ENCODE peak calls at places on chromosome 11, in ten cellular contexts. M is activated CD4-positive, alpha-beta T cell treated with anti-CD3 and anti-CD28 coated beads for 36 hours; U is adipocyte; G is renal cortical epithelial cell; F is iris pigment epithelial cell; A is activated naive CD8-positive, alpha-beta T cell treated with anti-CD3 and anti-CD28 coated beads, Interleukin-2, amount 50 U/mL, for 24 hours; K is small intestine; T is ACHN; N is activated effector memory CD4-positive, alpha-beta T cell treated with Interleukin-2 at 50 U/mL for 16 hours; Y is ELR. W is an unnamed sample.

GRCh38 chr11:44191322-44192014 is 96.0 kb downstream of the EXT2 start:
- DNase-seq in U (no peak), M (no peak), N (no peak), A (no peak), Y (no peak), F (no peak), T (no peak), G (no peak), K (no peak), W (no peak)

GRCh38 chr11:129637473-129637872 is 178.2 kb upstream of the TMEM45B start:
- DNase-seq in U (no peak), A (no peak), M (no peak), T (no peak), F (peak; percentile 86), Y (peak; percentile 68), K (no peak), N (no peak), G (peak; percentile 69), W (no peak)

GRCh38 chr11:45887587-45887986 is 2.1 kb downstream of the MAPK8IP1 start:
- DNase-seq in Y (no peak), U (no peak), K (no peak), G (no peak), F (no peak), N (no peak), M (no peak), T (no peak), A (no peak), W (no peak)

GRCh38 chr11:105774899-105775298 is 165.0 kb downstream of the GRIA4 start:
- DNase-seq in U (no peak), Y (no peak), M (no peak), A (no peak), K (no peak), T (no peak), N (no peak), F (no peak), G (no peak), W (no peak)

GRCh38 chr11:68767672-68768071 is 16.4 kb upstream of the TESMIN start:
- DNase-seq in N (no peak), T (no peak), Y (no peak), U (no peak), A (no peak), K (no peak), G (no peak), F (no peak), M (no peak), W (no peak)

GRCh38 chr11:119341222-119342022 is 739 bp upstream of the C1QTNF5 start:
- DNase-seq in U (no peak), T (no peak), A (no peak), Y (no peak), F (no peak), N (no peak), K (no peak), G (no peak), M (no peak), W (no peak)

GRCh38 chr11:57331720-57332119 is 4.0 kb downstream of the SSRP1 start:
- DNase-seq in U (no peak), Y (no peak), K (no peak), G (no peak), N (no peak), T (no peak), F (no peak), M (no peak), A (no peak), W (no peak)

GRCh38 chr11:134199531-134199930 is 24.2 kb downstream of the NCAPD3 start:
- DNase-seq in N (no peak), T (no peak), K (no peak), U (no peak), F (no peak), A (no peak), Y (no peak), G (no peak), M (no peak), W (no peak)

GRCh38 chr11:6655020-6655789 is 404 bp downstream of the DCHS1 start:
- DNase-seq in K (no peak), Y (peak; percentile 51), N (no peak), T (no peak), F (no peak), M (peak; percentile 55), A (peak; percentile 25), U (peak; percentile 64), G (no peak), W (no peak)

GRCh38 chr11:19393941-19394340 is 153.2 kb upstream of the E2F8 start:
- DNase-seq in Y (peak; percentile 28), U (peak; percentile 36), T (no peak), A (no peak), N (no peak), G (peak; percentile 73), M (no peak), F (peak; percentile 46), K (no peak), W (no peak)

GRCh38 chr11:12075291-12075690 is 35.1 kb upstream of the MICAL2 start:
- DNase-seq in G (no peak), U (no peak), A (no peak), M (no peak), T (no peak), Y (no peak), N (no peak), K (no peak), F (no peak), W (no peak)

W was measured in transverse colon.